ENCODE peak calls at places on chromosomes 3 and 15, in four cellular contexts. One of them, this sample, is unnamed.

GRCh38 chr3:130956281-130956680 is 62.4 kb downstream of the ATP2C1 start:
- DNase-seq in stimulated activated CD4-positive, alpha-beta T cell treated with anti-CD3 and anti-CD28 coated beads, Interleukin-1b, Interleukin-23, amount 100 ng/mL, for 48 hours: no peak
- DNase-seq in activated CD8-positive, alpha-beta memory T cell treated with anti-CD3 and anti-CD28 coated beads for 48 hours: no peak
- DNase-seq in heart right ventricle: no peak
- DNase-seq in this sample: no peak

GRCh38 chr3:144273611-144274010 is 302.0 kb downstream of the DIPK2A start:
- DNase-seq in heart right ventricle: no peak
- DNase-seq in activated CD8-positive, alpha-beta memory T cell treated with anti-CD3 and anti-CD28 coated beads for 48 hours: no peak
- DNase-seq in stimulated activated CD4-positive, alpha-beta T cell treated with anti-CD3 and anti-CD28 coated beads, Interleukin-1b, Interleukin-23, amount 100 ng/mL, for 48 hours: no peak
- DNase-seq in this sample: no peak

GRCh38 chr3:194761384-194761783 is 75.7 kb downstream of the FAM43A start:
- DNase-seq in heart right ventricle: no peak
- DNase-seq in stimulated activated CD4-positive, alpha-beta T cell treated with anti-CD3 and anti-CD28 coated beads, Interleukin-1b, Interleukin-23, amount 100 ng/mL, for 48 hours: no peak
- DNase-seq in activated CD8-positive, alpha-beta memory T cell treated with anti-CD3 and anti-CD28 coated beads for 48 hours: no peak
- DNase-seq in this sample: no peak

GRCh38 chr3:69441028-69441427 is 55.1 kb upstream of the FRMD4B start:
- DNase-seq in activated CD8-positive, alpha-beta memory T cell treated with anti-CD3 and anti-CD28 coated beads for 48 hours: no peak
- DNase-seq in heart right ventricle: no peak
- DNase-seq in stimulated activated CD4-positive, alpha-beta T cell treated with anti-CD3 and anti-CD28 coated beads, Interleukin-1b, Interleukin-23, amount 100 ng/mL, for 48 hours: no peak
- DNase-seq in this sample: no peak

GRCh38 chr3:54954019-54954418 is 26.2 kb upstream of the LRTM1 start:
- DNase-seq in heart right ventricle: peak; percentile 6
- DNase-seq in activated CD8-positive, alpha-beta memory T cell treated with anti-CD3 and anti-CD28 coated beads for 48 hours: no peak
- DNase-seq in stimulated activated CD4-positive, alpha-beta T cell treated with anti-CD3 and anti-CD28 coated beads, Interleukin-1b, Interleukin-23, amount 100 ng/mL, for 48 hours: no peak
- DNase-seq in this sample: no peak

GRCh38 chr3:89246326-89246725 is 138.9 kb downstream of the EPHA3 start:
- DNase-seq in stimulated activated CD4-positive, alpha-beta T cell treated with anti-CD3 and anti-CD28 coated beads, Interleukin-1b, Interleukin-23, amount 100 ng/mL, for 48 hours: no peak
- DNase-seq in activated CD8-positive, alpha-beta memory T cell treated with anti-CD3 and anti-CD28 coated beads for 48 hours: no peak
- DNase-seq in heart right ventricle: no peak
- DNase-seq in this sample: no peak

GRCh38 chr15:73987646-73988045 is 4.4 kb downstream of the STOML1 start:
- DNase-seq in stimulated activated CD4-positive, alpha-beta T cell treated with anti-CD3 and anti-CD28 coated beads, Interleukin-1b, Interleukin-23, amount 100 ng/mL, for 48 hours: no peak
- DNase-seq in heart right ventricle: no peak
- DNase-seq in activated CD8-positive, alpha-beta memory T cell treated with anti-CD3 and anti-CD28 coated beads for 48 hours: no peak
- DNase-seq in this sample: no peak

GRCh38 chr3:13379191-13379830 is 40.8 kb downstream of the NUP210 start:
- DNase-seq in heart right ventricle: peak; percentile 27
- DNase-seq in activated CD8-positive, alpha-beta memory T cell treated with anti-CD3 and anti-CD28 coated beads for 48 hours: no peak
- DNase-seq in stimulated activated CD4-positive, alpha-beta T cell treated with anti-CD3 and anti-CD28 coated beads, Interleukin-1b, Interleukin-23, amount 100 ng/mL, for 48 hours: no peak
- DNase-seq in this sample: no peak

This sample was measured in NCI-H1930.